ENCODE peak calls at places on chromosome 22, in five cellular contexts. One of them, this sample, is unnamed.
A peak's percentile ranks its signal among the peaks of the same experiment; 100 is the strongest.

GRCh38 chr22:39349967-39350802 is at the start of gene SYNGR1:
- DNase-seq in spleen: peak; percentile 78
- DNase-seq in psoas muscle: peak; percentile 29
- DNase-seq in pancreas: peak; percentile 78
- DNase-seq in heart right ventricle: peak; percentile 34
- DNase-seq in this sample: no peak

GRCh38 chr22:43387815-43388214 is 24.0 kb upstream of the MPPED1 start:
- DNase-seq in pancreas: no peak
- DNase-seq in psoas muscle: no peak
- DNase-seq in spleen: no peak
- DNase-seq in heart right ventricle: no peak
- DNase-seq in this sample: no peak

GRCh38 chr22:17706451-17706900 is 67.8 kb downstream of the BID start:
- DNase-seq in psoas muscle: no peak
- DNase-seq in spleen: no peak
- DNase-seq in heart right ventricle: no peak
- DNase-seq in pancreas: no peak
- DNase-seq in this sample: peak; percentile 95

GRCh38 chr22:43796567-43796966 is 15.5 kb downstream of the EFCAB6 start:
- DNase-seq in heart right ventricle: no peak
- DNase-seq in psoas muscle: no peak
- DNase-seq in pancreas: no peak
- DNase-seq in spleen: no peak
- DNase-seq in this sample: peak; percentile 20

GRCh38 chr22:32985899-32986772 is 72.0 kb downstream of the SYN3 start:
- DNase-seq in pancreas: no peak
- DNase-seq in psoas muscle: peak; percentile 30
- DNase-seq in heart right ventricle: no peak
- DNase-seq in spleen: no peak
- DNase-seq in this sample: peak; percentile 75

GRCh38 chr22:20656902-20657836 is 116.7 kb upstream of the SERPIND1 start:
- DNase-seq in psoas muscle: no peak
- DNase-seq in heart right ventricle: no peak
- DNase-seq in pancreas: no peak
- DNase-seq in spleen: no peak
- DNase-seq in this sample: no peak

GRCh38 chr22:37284807-37285355 is 2.6 kb downstream of the CYTH4 start:
- DNase-seq in psoas muscle: peak; percentile 51
- DNase-seq in heart right ventricle: peak; percentile 49
- DNase-seq in spleen: peak; percentile 94
- DNase-seq in pancreas: no peak
- DNase-seq in this sample: no peak

GRCh38 chr22:21045585-21046294 is at the start of gene LRRC74B:
- DNase-seq in spleen: peak; percentile 92
- DNase-seq in heart right ventricle: peak; percentile 91
- DNase-seq in psoas muscle: peak; percentile 92
- DNase-seq in pancreas: peak; percentile 94
- DNase-seq in this sample: peak; percentile 87

GRCh38 chr22:21457023-21457787 is 10.0 kb upstream of the TMEM191C start:
- DNase-seq in psoas muscle: no peak
- DNase-seq in spleen: peak; percentile 56
- DNase-seq in heart right ventricle: no peak
- DNase-seq in pancreas: peak; percentile 44
- DNase-seq in this sample: no peak

GRCh38 chr22:38012604-38013072 is 28.3 kb upstream of the SOX10 start:
- DNase-seq in psoas muscle: no peak
- DNase-seq in heart right ventricle: no peak
- DNase-seq in spleen: no peak
- DNase-seq in pancreas: no peak
- DNase-seq in this sample: no peak

GRCh38 chr22:41446057-41446501 is 522 bp downstream of the TOB2 start:
- DNase-seq in heart right ventricle: peak; percentile 52
- DNase-seq in psoas muscle: peak; percentile 34
- DNase-seq in spleen: peak; percentile 91
- DNase-seq in pancreas: peak; percentile 79
- DNase-seq in this sample: peak; percentile 11

GRCh38 chr22:32043391-32043790 is 330 bp downstream of the SLC5A1 start:
- DNase-seq in pancreas: no peak
- DNase-seq in heart right ventricle: no peak
- DNase-seq in psoas muscle: no peak
- DNase-seq in spleen: no peak
- DNase-seq in this sample: no peak

GRCh38 chr22:17269607-17270261 is 50.5 kb upstream of the ADA2 start:
- DNase-seq in pancreas: no peak
- DNase-seq in psoas muscle: no peak
- DNase-seq in heart right ventricle: no peak
- DNase-seq in spleen: no peak
- DNase-seq in this sample: no peak

GRCh38 chr22:31680764-31681624 is 19.0 kb upstream of the PISD start:
- DNase-seq in pancreas: no peak
- DNase-seq in heart right ventricle: no peak
- DNase-seq in spleen: no peak
- DNase-seq in psoas muscle: no peak
- DNase-seq in this sample: peak; percentile 60

GRCh38 chr22:42777126-42777525 is 56.5 kb upstream of the A4GALT start:
- DNase-seq in spleen: no peak
- DNase-seq in heart right ventricle: no peak
- DNase-seq in psoas muscle: no peak
- DNase-seq in pancreas: no peak
- DNase-seq in this sample: no peak

GRCh38 chr22:39960791-39961746 is 872 bp downstream of the TMA7B start:
- DNase-seq in spleen: peak; percentile 80
- DNase-seq in heart right ventricle: no peak
- DNase-seq in pancreas: no peak
- DNase-seq in psoas muscle: no peak
- DNase-seq in this sample: peak; percentile 93

DNA sequence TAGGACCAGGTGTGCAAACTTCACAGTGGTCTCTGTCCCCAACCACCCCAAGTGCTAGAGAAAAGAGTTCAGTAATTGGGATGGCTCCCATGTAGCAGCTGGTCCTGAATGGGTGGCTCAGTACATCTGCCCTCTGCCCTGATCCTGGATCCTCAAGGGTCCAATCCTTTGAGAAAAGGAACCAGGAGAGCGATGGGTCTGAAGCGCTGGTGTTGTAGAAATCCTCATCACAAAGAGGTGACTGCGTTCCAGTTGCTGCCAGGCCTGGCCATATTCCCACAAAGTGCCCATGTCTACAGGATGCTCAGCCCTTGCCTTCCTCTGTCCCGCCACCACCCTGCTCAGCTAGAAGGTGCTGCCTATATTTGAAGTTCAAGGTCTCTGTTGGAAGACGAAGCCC is 6.2 kb upstream of the C22orf39 start:
- DNase-seq in psoas muscle: no peak
- DNase-seq in pancreas: no peak
- DNase-seq in spleen: no peak
- DNase-seq in heart right ventricle: no peak
- DNase-seq in this sample: no peak
- H3K36me3 ChIP-seq in psoas muscle: peaks cover 26% of the 10 kb centered on the region
- H3K36me3 ChIP-seq in pancreas: peaks cover 28% of the 10 kb centered on the region
- H3K36me3 ChIP-seq in spleen: peaks cover 61% of the 10 kb centered on the region
- H3K36me3 ChIP-seq in heart right ventricle: peaks cover 96% of the 10 kb centered on the region
- H3K36me3 ChIP-seq in this sample: peaks cover 33% of the 10 kb centered on the region

GRCh38 chr22:49884075-49884474 is 30.4 kb downstream of the ZBED4 start:
- DNase-seq in psoas muscle: no peak
- DNase-seq in heart right ventricle: no peak
- DNase-seq in pancreas: no peak
- DNase-seq in spleen: peak; percentile 43
- DNase-seq in this sample: no peak
- H3K36me3 ChIP-seq in psoas muscle: no peaks in the 10 kb centered on the region
- H3K36me3 ChIP-seq in heart right ventricle: peaks cover 61% of the 10 kb centered on the region
- H3K36me3 ChIP-seq in pancreas: peaks cover 5% of the 10 kb centered on the region
- H3K36me3 ChIP-seq in spleen: peaks cover 43% of the 10 kb centered on the region
- H3K36me3 ChIP-seq in this sample: peaks cover 10% of the 10 kb centered on the region

GRCh38 chr22:26817926-26818325 is 160.5 kb downstream of the MIAT start:
- DNase-seq in psoas muscle: no peak
- DNase-seq in spleen: no peak
- DNase-seq in pancreas: no peak
- DNase-seq in heart right ventricle: no peak
- DNase-seq in this sample: no peak
- H3K36me3 ChIP-seq in psoas muscle: no peaks in the 10 kb centered on the region
- H3K36me3 ChIP-seq in spleen: no peaks in the 10 kb centered on the region
- H3K36me3 ChIP-seq in pancreas: no peaks in the 10 kb centered on the region
- H3K36me3 ChIP-seq in heart right ventricle: no peaks in the 10 kb centered on the region
- H3K36me3 ChIP-seq in this sample: no peaks in the 10 kb centered on the region

GRCh38 chr22:45774016-45774670 is 102.5 kb downstream of the ATXN10 start:
- DNase-seq in psoas muscle: no peak
- DNase-seq in heart right ventricle: no peak
- DNase-seq in pancreas: no peak
- DNase-seq in spleen: no peak
- DNase-seq in this sample: no peak
- H3K36me3 ChIP-seq in psoas muscle: peaks cover under 1% of the 10 kb centered on the region
- H3K36me3 ChIP-seq in heart right ventricle: peaks cover 9% of the 10 kb centered on the region
- H3K36me3 ChIP-seq in pancreas: no peaks in the 10 kb centered on the region
- H3K36me3 ChIP-seq in spleen: peaks cover 4% of the 10 kb centered on the region
- H3K36me3 ChIP-seq in this sample: no peaks in the 10 kb centered on the region